ENCODE peak calls at places on chromosome X, in six cellular contexts. Q is pancreas, G is cardiac muscle cell, Y is sigmoid colon, I is B cell, A is cardiac fibroblast. J is an unnamed sample.

GRCh38 chrX:287670-288069 is 6.5 kb downstream of the PLCXD1 start:
- DNase-seq in Q (peak; percentile 4), G (no peak), Y (no peak), I (no peak), A (no peak), J (no peak)

GRCh38 chrX:130174051-130174704 is 2.4 kb downstream of the RAB33A start:
- DNase-seq in Q (no peak), G (peak; percentile 75), Y (peak; percentile 64), I (no peak), A (peak; percentile 62), J (no peak)

GRCh38 chrX:136586386-136586785 is 54.4 kb downstream of the VGLL1 start:
- DNase-seq in Q (no peak), G (no peak), Y (no peak), I (no peak), A (no peak), J (no peak)

GRCh38 chrX:26783512-26784225 is 567.7 kb downstream of the MAGEB5 start:
- DNase-seq in Q (peak; percentile 22), G (peak; percentile 6), Y (no peak), I (peak; percentile 7), A (peak; percentile 48), J (no peak)

GRCh38 chrX:132592880-132593279 is 104.0 kb upstream of the MBNL3 start:
- DNase-seq in Q (no peak), G (peak; percentile 15), Y (no peak), I (peak; percentile 27), A (no peak), J (no peak)

GRCh38 chrX:7218321-7219152 is 70.6 kb upstream of the PUDP start:
- DNase-seq in Q (no peak), G (no peak), Y (no peak), I (no peak), A (no peak), J (no peak)

GRCh38 chrX:10230222-10230621 is 73.4 kb downstream of the CLCN4 start:
- DNase-seq in Q (no peak), G (no peak), Y (no peak), I (no peak), A (no peak), J (no peak)

GRCh38 chrX:31213941-31214340 is 142.1 kb upstream of the FTHL17 start:
- DNase-seq in Q (no peak), G (peak; percentile 33), Y (no peak), I (peak; percentile 38), A (peak; percentile 29), J (no peak)

GRCh38 chrX:123626962-123627361 is 105.9 kb downstream of the THOC2 start:
- DNase-seq in Q (no peak), G (peak; percentile 5), Y (no peak), I (no peak), A (peak; percentile 65), J (no peak)

GRCh38 chrX:69116077-69116476 is 49.2 kb downstream of the PJA1 start:
- DNase-seq in Q (no peak), G (no peak), Y (no peak), I (no peak), A (no peak), J (no peak)

GRCh38 chrX:2272337-2272736 is 228.4 kb downstream of the DHRSX start:
- DNase-seq in Q (no peak), G (no peak), Y (no peak), I (no peak), A (no peak), J (no peak)

GRCh38 chrX:121569609-121570008 is 522.2 kb downstream of the GLUD2 start:
- DNase-seq in Q (no peak), G (no peak), Y (no peak), I (no peak), A (no peak), J (no peak)

GRCh38 chrX:71543316-71543715 is 10.4 kb downstream of the OGT start:
- DNase-seq in Q (no peak), G (peak; percentile 51), Y (no peak), I (no peak), A (peak; percentile 86), J (no peak)

GRCh38 chrX:119516157-119516702 is 48.0 kb downstream of the SLC25A5 start:
- DNase-seq in Q (peak; percentile 23), G (peak; percentile 78), Y (no peak), I (peak; percentile 74), A (peak; percentile 77), J (no peak)

GRCh38 chrX:110003167-110004156 is 548 bp downstream of the TMEM164 start:
- DNase-seq in Q (peak; percentile 39), G (peak; percentile 23), Y (peak; percentile 65), I (peak; percentile 37), A (no peak), J (no peak)

GRCh38 chrX:100731441-100732281 is at the start of gene SYTL4:
- DNase-seq in Q (peak; percentile 37), G (no peak), Y (peak; percentile 68), I (peak; percentile 8), A (peak; percentile 9), J (no peak)

GRCh38 chrX:49610718-49611310 is 12.0 kb downstream of the GAGE1 start:
- DNase-seq in Q (no peak), G (no peak), Y (no peak), I (no peak), A (peak; percentile 9), J (no peak)

GRCh38 chrX:42770566-42770965 is 7.4 kb downstream of the PPP1R2C start:
- DNase-seq in Q (no peak), G (no peak), Y (no peak), I (no peak), A (no peak), J (no peak)

GRCh38 chrX:72130762-72131231 is 918 bp downstream of the RTL5 start:
- DNase-seq in Q (no peak), G (no peak), Y (no peak), I (no peak), A (no peak), J (no peak)

GRCh38 chrX:698246-698645 is 67.7 kb downstream of the SHOX start:
- DNase-seq in Q (no peak), G (no peak), Y (peak; percentile 7), I (no peak), A (no peak), J (no peak)

GRCh38 chrX:43840265-43840664 is 42.0 kb downstream of the MAOB start:
- DNase-seq in Q (no peak), G (no peak), Y (no peak), I (no peak), A (no peak), J (no peak)

GRCh38 chrX:124373348-124373747 is 27.0 kb downstream of the SH2D1A start:
- DNase-seq in Q (no peak), G (no peak), Y (no peak), I (no peak), A (no peak), J (no peak)

GRCh38 chrX:135453381-135453780 is 31.6 kb downstream of the SMIM10L2A start:
- DNase-seq in Q (no peak), G (no peak), Y (no peak), I (no peak), A (no peak), J (no peak)

GRCh38 chrX:146906166-146906565 is 91.6 kb upstream of the CXorf51A start:
- DNase-seq in Q (no peak), G (no peak), Y (no peak), I (no peak), A (no peak), J (no peak)

GRCh38 chrX:22559506-22559905 is 286.8 kb downstream of the CBLL2 start:
- DNase-seq in Q (no peak), G (no peak), Y (no peak), I (no peak), A (no peak), J (no peak)

GRCh38 chrX:7083468-7084396 is 63.8 kb upstream of the STS start:
- DNase-seq in Q (no peak), G (peak; percentile 87), Y (no peak), I (peak; percentile 81), A (peak; percentile 89), J (no peak)

GRCh38 chrX:11781734-11782370 is 23.8 kb downstream of the MSL3 start:
- DNase-seq in Q (no peak), G (no peak), Y (no peak), I (no peak), A (no peak), J (no peak)

GRCh38 chrX:137852502-137852901 is 286.6 kb downstream of the ZIC3 start:
- DNase-seq in Q (no peak), G (no peak), Y (no peak), I (no peak), A (no peak), J (no peak)

GRCh38 chrX:110657073-110657472 is 138.5 kb downstream of the CHRDL1 start:
- DNase-seq in Q (no peak), G (no peak), Y (no peak), I (no peak), A (no peak), J (no peak)

GRCh38 chrX:49155900-49156837 is 6.4 kb upstream of the MAGIX start:
- DNase-seq in Q (peak; percentile 85), G (peak; percentile 93), Y (peak; percentile 96), I (peak; percentile 91), A (peak; percentile 91), J (peak; percentile 82)

GRCh38 chrX:56600141-56600540 is 36.7 kb downstream of the UBQLN2 start:
- DNase-seq in Q (no peak), G (peak; percentile 25), Y (no peak), I (no peak), A (peak; percentile 0), J (no peak)

GRCh38 chrX:75038925-75039324 is 113.7 kb upstream of the NEXMIF start:
- DNase-seq in Q (no peak), G (peak; percentile 21), Y (no peak), I (no peak), A (peak; percentile 50), J (no peak)

GRCh38 chrX:47831788-47832187 is 4.9 kb upstream of the ZNF81 start:
- DNase-seq in Q (peak; percentile 24), G (peak; percentile 40), Y (no peak), I (peak; percentile 60), A (peak; percentile 55), J (no peak)
- TF ChIP-seq CTCF in Q (no peak), G (peak; percentile 52), Y (no peak), I (peak; percentile 73), A (peak; percentile 60), J (peak; percentile 75)

GRCh38 chrX:114635986-114636385 is 52.1 kb downstream of the HTR2C start:
- DNase-seq in Q (no peak), G (no peak), Y (no peak), I (no peak), A (no peak), J (no peak)
- TF ChIP-seq CTCF in Q (no peak), G (no peak), Y (no peak), I (no peak), A (no peak), J (no peak)

GRCh38 chrX:111875881-111876280 is at the start of gene TRPC5OS:
- DNase-seq in Q (no peak), G (no peak), Y (no peak), I (no peak), A (no peak), J (no peak)
- TF ChIP-seq CTCF in Q (no peak), G (no peak), Y (no peak), I (no peak), A (no peak), J (no peak)

DNA sequence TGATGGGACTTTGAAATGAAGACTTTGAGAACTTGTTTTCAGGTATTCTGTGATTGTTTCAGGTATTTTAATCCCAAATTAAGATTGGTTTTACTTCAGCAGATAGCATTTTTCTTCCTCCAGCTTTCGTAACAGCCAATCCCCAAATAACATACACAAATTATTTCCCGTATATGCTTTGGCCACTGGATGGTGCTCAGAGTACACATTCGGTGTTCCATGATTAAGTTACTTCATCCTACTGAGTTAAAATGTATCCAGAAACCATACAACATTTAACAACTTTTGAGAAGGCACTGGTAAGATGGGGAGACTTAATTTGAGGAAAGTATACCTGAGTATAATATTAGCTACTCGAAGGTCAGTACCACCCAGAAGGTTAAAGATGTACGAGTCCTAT is 233.4 kb upstream of the FAM47A start:
- DNase-seq in Q (no peak), G (peak; percentile 54), Y (no peak), I (no peak), A (peak; percentile 59), J (no peak)
- TF ChIP-seq CTCF in Q (no peak), G (peak; percentile 42), Y (no peak), I (no peak), A (peak; percentile 37), J (peak; percentile 76)